ENCODE peak calls at places on chromosomes 5 and 9, in seven cellular contexts. One of them, this sample, is unnamed.

GRCh38 chr5:179260324-179261070 is 84.8 kb downstream of the ADAMTS2 start:
- DNase-seq in cardiac muscle cell: no peak
- DNase-seq in thyroid gland: no peak
- DNase-seq in AG20443: no peak
- DNase-seq in activated CD8-positive, alpha-beta T cell treated with anti-CD3 and anti-CD28 coated beads for 36 hours: no peak
- DNase-seq in stimulated activated CD4-positive, alpha-beta T cell treated with anti-CD3 and anti-CD28 coated beads, Interleukin-2, amount 100 ng/mL, for 48 hours: no peak
- DNase-seq in activated CD8-positive, alpha-beta memory T cell treated with anti-CD3 and anti-CD28 coated beads for 24 hours: peak; percentile 26
- DNase-seq in this sample: no peak

GRCh38 chr9:124356745-124357390 is 58.4 kb downstream of the PSMB7 start:
- DNase-seq in cardiac muscle cell: no peak
- DNase-seq in thyroid gland: no peak
- DNase-seq in AG20443: no peak
- DNase-seq in activated CD8-positive, alpha-beta T cell treated with anti-CD3 and anti-CD28 coated beads for 36 hours: no peak
- DNase-seq in stimulated activated CD4-positive, alpha-beta T cell treated with anti-CD3 and anti-CD28 coated beads, Interleukin-2, amount 100 ng/mL, for 48 hours: no peak
- DNase-seq in activated CD8-positive, alpha-beta memory T cell treated with anti-CD3 and anti-CD28 coated beads for 24 hours: no peak
- DNase-seq in this sample: no peak

GRCh38 chr9:95018099-95018927 is 291.8 kb downstream of the AOPEP start:
- DNase-seq in cardiac muscle cell: peak; percentile 55
- DNase-seq in thyroid gland: peak; percentile 62
- DNase-seq in AG20443: peak; percentile 79
- DNase-seq in activated CD8-positive, alpha-beta T cell treated with anti-CD3 and anti-CD28 coated beads for 36 hours: peak; percentile 57
- DNase-seq in stimulated activated CD4-positive, alpha-beta T cell treated with anti-CD3 and anti-CD28 coated beads, Interleukin-2, amount 100 ng/mL, for 48 hours: no peak
- DNase-seq in activated CD8-positive, alpha-beta memory T cell treated with anti-CD3 and anti-CD28 coated beads for 24 hours: no peak
- DNase-seq in this sample: no peak

GRCh38 chr5:37554403-37554739 is 175.3 kb downstream of the WDR70 start:
- DNase-seq in cardiac muscle cell: no peak
- DNase-seq in thyroid gland: no peak
- DNase-seq in AG20443: no peak
- DNase-seq in activated CD8-positive, alpha-beta T cell treated with anti-CD3 and anti-CD28 coated beads for 36 hours: no peak
- DNase-seq in stimulated activated CD4-positive, alpha-beta T cell treated with anti-CD3 and anti-CD28 coated beads, Interleukin-2, amount 100 ng/mL, for 48 hours: no peak
- DNase-seq in activated CD8-positive, alpha-beta memory T cell treated with anti-CD3 and anti-CD28 coated beads for 24 hours: no peak
- DNase-seq in this sample: no peak

GRCh38 chr5:141816598-141817399 is 61.4 kb downstream of the PCDH1 start:
- DNase-seq in cardiac muscle cell: no peak
- DNase-seq in thyroid gland: no peak
- DNase-seq in AG20443: no peak
- DNase-seq in activated CD8-positive, alpha-beta T cell treated with anti-CD3 and anti-CD28 coated beads for 36 hours: no peak
- DNase-seq in stimulated activated CD4-positive, alpha-beta T cell treated with anti-CD3 and anti-CD28 coated beads, Interleukin-2, amount 100 ng/mL, for 48 hours: no peak
- DNase-seq in activated CD8-positive, alpha-beta memory T cell treated with anti-CD3 and anti-CD28 coated beads for 24 hours: no peak
- DNase-seq in this sample: no peak

GRCh38 chr5:159878988-159879471 is 37.3 kb upstream of the ADRA1B start:
- DNase-seq in cardiac muscle cell: peak; percentile 79
- DNase-seq in thyroid gland: peak; percentile 68
- DNase-seq in AG20443: peak; percentile 93
- DNase-seq in activated CD8-positive, alpha-beta T cell treated with anti-CD3 and anti-CD28 coated beads for 36 hours: no peak
- DNase-seq in stimulated activated CD4-positive, alpha-beta T cell treated with anti-CD3 and anti-CD28 coated beads, Interleukin-2, amount 100 ng/mL, for 48 hours: no peak
- DNase-seq in activated CD8-positive, alpha-beta memory T cell treated with anti-CD3 and anti-CD28 coated beads for 24 hours: no peak
- DNase-seq in this sample: peak; percentile 18

GRCh38 chr9:116978155-116978554 is 291.1 kb downstream of the TRIM32 start:
- DNase-seq in cardiac muscle cell: no peak
- DNase-seq in thyroid gland: no peak
- DNase-seq in AG20443: no peak
- DNase-seq in activated CD8-positive, alpha-beta T cell treated with anti-CD3 and anti-CD28 coated beads for 36 hours: no peak
- DNase-seq in stimulated activated CD4-positive, alpha-beta T cell treated with anti-CD3 and anti-CD28 coated beads, Interleukin-2, amount 100 ng/mL, for 48 hours: no peak
- DNase-seq in activated CD8-positive, alpha-beta memory T cell treated with anti-CD3 and anti-CD28 coated beads for 24 hours: no peak
- DNase-seq in this sample: no peak

GRCh38 chr5:180090098-180090768 is 18.7 kb upstream of the RNF130 start:
- DNase-seq in cardiac muscle cell: peak; percentile 91
- DNase-seq in thyroid gland: peak; percentile 70
- DNase-seq in AG20443: peak; percentile 91
- DNase-seq in activated CD8-positive, alpha-beta T cell treated with anti-CD3 and anti-CD28 coated beads for 36 hours: peak; percentile 86
- DNase-seq in stimulated activated CD4-positive, alpha-beta T cell treated with anti-CD3 and anti-CD28 coated beads, Interleukin-2, amount 100 ng/mL, for 48 hours: peak; percentile 85
- DNase-seq in activated CD8-positive, alpha-beta memory T cell treated with anti-CD3 and anti-CD28 coated beads for 24 hours: peak; percentile 92
- DNase-seq in this sample: peak; percentile 79

GRCh38 chr9:95696701-95697100 is 178.8 kb upstream of the ERCC6L2 start:
- DNase-seq in cardiac muscle cell: no peak
- DNase-seq in thyroid gland: no peak
- DNase-seq in AG20443: no peak
- DNase-seq in activated CD8-positive, alpha-beta T cell treated with anti-CD3 and anti-CD28 coated beads for 36 hours: no peak
- DNase-seq in stimulated activated CD4-positive, alpha-beta T cell treated with anti-CD3 and anti-CD28 coated beads, Interleukin-2, amount 100 ng/mL, for 48 hours: no peak
- DNase-seq in activated CD8-positive, alpha-beta memory T cell treated with anti-CD3 and anti-CD28 coated beads for 24 hours: no peak
- DNase-seq in this sample: no peak

GRCh38 chr9:87706066-87706739 is 19.7 kb upstream of the CTSL start:
- DNase-seq in cardiac muscle cell: no peak
- DNase-seq in thyroid gland: no peak
- DNase-seq in AG20443: no peak
- DNase-seq in activated CD8-positive, alpha-beta T cell treated with anti-CD3 and anti-CD28 coated beads for 36 hours: no peak
- DNase-seq in stimulated activated CD4-positive, alpha-beta T cell treated with anti-CD3 and anti-CD28 coated beads, Interleukin-2, amount 100 ng/mL, for 48 hours: no peak
- DNase-seq in activated CD8-positive, alpha-beta memory T cell treated with anti-CD3 and anti-CD28 coated beads for 24 hours: no peak
- DNase-seq in this sample: no peak

GRCh38 chr5:72511371-72512178 is 4.4 kb upstream of the ZNF366 start:
- DNase-seq in cardiac muscle cell: no peak
- DNase-seq in thyroid gland: no peak
- DNase-seq in AG20443: no peak
- DNase-seq in activated CD8-positive, alpha-beta T cell treated with anti-CD3 and anti-CD28 coated beads for 36 hours: no peak
- DNase-seq in stimulated activated CD4-positive, alpha-beta T cell treated with anti-CD3 and anti-CD28 coated beads, Interleukin-2, amount 100 ng/mL, for 48 hours: no peak
- DNase-seq in activated CD8-positive, alpha-beta memory T cell treated with anti-CD3 and anti-CD28 coated beads for 24 hours: no peak
- DNase-seq in this sample: peak; percentile 18

GRCh38 chr5:124732891-124733670 is 13.4 kb downstream of the ZNF608 start:
- DNase-seq in cardiac muscle cell: no peak
- DNase-seq in thyroid gland: no peak
- DNase-seq in AG20443: no peak
- DNase-seq in activated CD8-positive, alpha-beta T cell treated with anti-CD3 and anti-CD28 coated beads for 36 hours: no peak
- DNase-seq in stimulated activated CD4-positive, alpha-beta T cell treated with anti-CD3 and anti-CD28 coated beads, Interleukin-2, amount 100 ng/mL, for 48 hours: no peak
- DNase-seq in activated CD8-positive, alpha-beta memory T cell treated with anti-CD3 and anti-CD28 coated beads for 24 hours: no peak
- DNase-seq in this sample: no peak

GRCh38 chr5:119470851-119471451 is 18.7 kb downstream of the HSD17B4 start:
- DNase-seq in cardiac muscle cell: peak; percentile 24
- DNase-seq in thyroid gland: no peak
- DNase-seq in AG20443: peak; percentile 21
- DNase-seq in activated CD8-positive, alpha-beta T cell treated with anti-CD3 and anti-CD28 coated beads for 36 hours: peak; percentile 26
- DNase-seq in stimulated activated CD4-positive, alpha-beta T cell treated with anti-CD3 and anti-CD28 coated beads, Interleukin-2, amount 100 ng/mL, for 48 hours: no peak
- DNase-seq in activated CD8-positive, alpha-beta memory T cell treated with anti-CD3 and anti-CD28 coated beads for 24 hours: no peak
- DNase-seq in this sample: peak; percentile 59

GRCh38 chr5:133147411-133147810 is 95.6 kb downstream of the HSPA4 start:
- DNase-seq in cardiac muscle cell: no peak
- DNase-seq in thyroid gland: no peak
- DNase-seq in AG20443: no peak
- DNase-seq in activated CD8-positive, alpha-beta T cell treated with anti-CD3 and anti-CD28 coated beads for 36 hours: peak; percentile 32
- DNase-seq in stimulated activated CD4-positive, alpha-beta T cell treated with anti-CD3 and anti-CD28 coated beads, Interleukin-2, amount 100 ng/mL, for 48 hours: no peak
- DNase-seq in activated CD8-positive, alpha-beta memory T cell treated with anti-CD3 and anti-CD28 coated beads for 24 hours: peak; percentile 60
- DNase-seq in this sample: no peak

GRCh38 chr5:42614509-42614908 is 142.1 kb upstream of the CCDC152 start:
- DNase-seq in cardiac muscle cell: no peak
- DNase-seq in thyroid gland: no peak
- DNase-seq in AG20443: no peak
- DNase-seq in activated CD8-positive, alpha-beta T cell treated with anti-CD3 and anti-CD28 coated beads for 36 hours: no peak
- DNase-seq in stimulated activated CD4-positive, alpha-beta T cell treated with anti-CD3 and anti-CD28 coated beads, Interleukin-2, amount 100 ng/mL, for 48 hours: no peak
- DNase-seq in activated CD8-positive, alpha-beta memory T cell treated with anti-CD3 and anti-CD28 coated beads for 24 hours: no peak
- DNase-seq in this sample: no peak

GRCh38 chr9:130193119-130193518 is 20.9 kb downstream of the NCS1 start:
- DNase-seq in cardiac muscle cell: no peak
- DNase-seq in thyroid gland: no peak
- DNase-seq in AG20443: no peak
- DNase-seq in activated CD8-positive, alpha-beta T cell treated with anti-CD3 and anti-CD28 coated beads for 36 hours: no peak
- DNase-seq in stimulated activated CD4-positive, alpha-beta T cell treated with anti-CD3 and anti-CD28 coated beads, Interleukin-2, amount 100 ng/mL, for 48 hours: no peak
- DNase-seq in activated CD8-positive, alpha-beta memory T cell treated with anti-CD3 and anti-CD28 coated beads for 24 hours: no peak
- DNase-seq in this sample: no peak

GRCh38 chr5:172005708-172006377 is 595 bp downstream of the FBXW11 start:
- DNase-seq in cardiac muscle cell: peak; percentile 59
- DNase-seq in thyroid gland: peak; percentile 33
- DNase-seq in AG20443: peak; percentile 22
- DNase-seq in activated CD8-positive, alpha-beta T cell treated with anti-CD3 and anti-CD28 coated beads for 36 hours: peak; percentile 46
- DNase-seq in stimulated activated CD4-positive, alpha-beta T cell treated with anti-CD3 and anti-CD28 coated beads, Interleukin-2, amount 100 ng/mL, for 48 hours: no peak
- DNase-seq in activated CD8-positive, alpha-beta memory T cell treated with anti-CD3 and anti-CD28 coated beads for 24 hours: peak; percentile 73
- DNase-seq in this sample: peak; percentile 40

GRCh38 chr5:168889039-168889438 is 309.9 kb upstream of the PANK3 start:
- DNase-seq in cardiac muscle cell: no peak
- DNase-seq in thyroid gland: no peak
- DNase-seq in AG20443: no peak
- DNase-seq in activated CD8-positive, alpha-beta T cell treated with anti-CD3 and anti-CD28 coated beads for 36 hours: no peak
- DNase-seq in stimulated activated CD4-positive, alpha-beta T cell treated with anti-CD3 and anti-CD28 coated beads, Interleukin-2, amount 100 ng/mL, for 48 hours: no peak
- DNase-seq in activated CD8-positive, alpha-beta memory T cell treated with anti-CD3 and anti-CD28 coated beads for 24 hours: no peak
- DNase-seq in this sample: no peak

GRCh38 chr9:127549771-127550170 is 62.3 kb upstream of the STXBP1 start:
- DNase-seq in cardiac muscle cell: no peak
- DNase-seq in thyroid gland: no peak
- DNase-seq in AG20443: no peak
- DNase-seq in activated CD8-positive, alpha-beta T cell treated with anti-CD3 and anti-CD28 coated beads for 36 hours: no peak
- DNase-seq in stimulated activated CD4-positive, alpha-beta T cell treated with anti-CD3 and anti-CD28 coated beads, Interleukin-2, amount 100 ng/mL, for 48 hours: no peak
- DNase-seq in activated CD8-positive, alpha-beta memory T cell treated with anti-CD3 and anti-CD28 coated beads for 24 hours: no peak
- DNase-seq in this sample: no peak

GRCh38 chr5:72427016-72427415 is 80.2 kb downstream of the ZNF366 start:
- DNase-seq in cardiac muscle cell: no peak
- DNase-seq in thyroid gland: no peak
- DNase-seq in AG20443: no peak
- DNase-seq in activated CD8-positive, alpha-beta T cell treated with anti-CD3 and anti-CD28 coated beads for 36 hours: no peak
- DNase-seq in stimulated activated CD4-positive, alpha-beta T cell treated with anti-CD3 and anti-CD28 coated beads, Interleukin-2, amount 100 ng/mL, for 48 hours: no peak
- DNase-seq in activated CD8-positive, alpha-beta memory T cell treated with anti-CD3 and anti-CD28 coated beads for 24 hours: no peak
- DNase-seq in this sample: no peak

GRCh38 chr5:143077453-143078103 is 307.4 kb downstream of the ARHGAP26 start:
- DNase-seq in cardiac muscle cell: no peak
- DNase-seq in thyroid gland: no peak
- DNase-seq in AG20443: no peak
- DNase-seq in activated CD8-positive, alpha-beta T cell treated with anti-CD3 and anti-CD28 coated beads for 36 hours: no peak
- DNase-seq in stimulated activated CD4-positive, alpha-beta T cell treated with anti-CD3 and anti-CD28 coated beads, Interleukin-2, amount 100 ng/mL, for 48 hours: no peak
- DNase-seq in activated CD8-positive, alpha-beta memory T cell treated with anti-CD3 and anti-CD28 coated beads for 24 hours: no peak
- DNase-seq in this sample: no peak

GRCh38 chr5:160799160-160799559 is 52.9 kb downstream of the ATP10B start:
- DNase-seq in cardiac muscle cell: no peak
- DNase-seq in thyroid gland: peak; percentile 29
- DNase-seq in AG20443: no peak
- DNase-seq in activated CD8-positive, alpha-beta T cell treated with anti-CD3 and anti-CD28 coated beads for 36 hours: no peak
- DNase-seq in stimulated activated CD4-positive, alpha-beta T cell treated with anti-CD3 and anti-CD28 coated beads, Interleukin-2, amount 100 ng/mL, for 48 hours: no peak
- DNase-seq in activated CD8-positive, alpha-beta memory T cell treated with anti-CD3 and anti-CD28 coated beads for 24 hours: no peak
- DNase-seq in this sample: peak; percentile 89

GRCh38 chr9:69371001-69371400 is 46.0 kb downstream of the ENTREP1 start:
- DNase-seq in cardiac muscle cell: no peak
- DNase-seq in thyroid gland: no peak
- DNase-seq in AG20443: no peak
- DNase-seq in activated CD8-positive, alpha-beta T cell treated with anti-CD3 and anti-CD28 coated beads for 36 hours: no peak
- DNase-seq in stimulated activated CD4-positive, alpha-beta T cell treated with anti-CD3 and anti-CD28 coated beads, Interleukin-2, amount 100 ng/mL, for 48 hours: no peak
- DNase-seq in activated CD8-positive, alpha-beta memory T cell treated with anti-CD3 and anti-CD28 coated beads for 24 hours: no peak
- DNase-seq in this sample: no peak

GRCh38 chr5:175700991-175701390 is 43.1 kb downstream of the HRH2 start:
- DNase-seq in cardiac muscle cell: no peak
- DNase-seq in thyroid gland: no peak
- DNase-seq in AG20443: no peak
- DNase-seq in activated CD8-positive, alpha-beta T cell treated with anti-CD3 and anti-CD28 coated beads for 36 hours: no peak
- DNase-seq in stimulated activated CD4-positive, alpha-beta T cell treated with anti-CD3 and anti-CD28 coated beads, Interleukin-2, amount 100 ng/mL, for 48 hours: no peak
- DNase-seq in activated CD8-positive, alpha-beta memory T cell treated with anti-CD3 and anti-CD28 coated beads for 24 hours: no peak
- DNase-seq in this sample: peak; percentile 16

GRCh38 chr5:37757980-37758582 is 81.8 kb downstream of the GDNF start:
- DNase-seq in cardiac muscle cell: no peak
- DNase-seq in thyroid gland: no peak
- DNase-seq in AG20443: no peak
- DNase-seq in activated CD8-positive, alpha-beta T cell treated with anti-CD3 and anti-CD28 coated beads for 36 hours: no peak
- DNase-seq in stimulated activated CD4-positive, alpha-beta T cell treated with anti-CD3 and anti-CD28 coated beads, Interleukin-2, amount 100 ng/mL, for 48 hours: no peak
- DNase-seq in activated CD8-positive, alpha-beta memory T cell treated with anti-CD3 and anti-CD28 coated beads for 24 hours: no peak
- DNase-seq in this sample: no peak

GRCh38 chr5:36198281-36198680 is 43.4 kb downstream of the NADK2 start:
- DNase-seq in cardiac muscle cell: no peak
- DNase-seq in thyroid gland: no peak
- DNase-seq in AG20443: no peak
- DNase-seq in activated CD8-positive, alpha-beta T cell treated with anti-CD3 and anti-CD28 coated beads for 36 hours: no peak
- DNase-seq in stimulated activated CD4-positive, alpha-beta T cell treated with anti-CD3 and anti-CD28 coated beads, Interleukin-2, amount 100 ng/mL, for 48 hours: no peak
- DNase-seq in activated CD8-positive, alpha-beta memory T cell treated with anti-CD3 and anti-CD28 coated beads for 24 hours: no peak
- DNase-seq in this sample: no peak

GRCh38 chr5:141382469-141383294 is at the start of gene PCDHGA7:
- DNase-seq in cardiac muscle cell: no peak
- DNase-seq in thyroid gland: peak; percentile 22
- DNase-seq in AG20443: peak; percentile 46
- DNase-seq in activated CD8-positive, alpha-beta T cell treated with anti-CD3 and anti-CD28 coated beads for 36 hours: no peak
- DNase-seq in stimulated activated CD4-positive, alpha-beta T cell treated with anti-CD3 and anti-CD28 coated beads, Interleukin-2, amount 100 ng/mL, for 48 hours: no peak
- DNase-seq in activated CD8-positive, alpha-beta memory T cell treated with anti-CD3 and anti-CD28 coated beads for 24 hours: no peak
- DNase-seq in this sample: peak; percentile 28

GRCh38 chr9:31608413-31608812 is 776.0 kb upstream of the ACO1 start:
- DNase-seq in cardiac muscle cell: no peak
- DNase-seq in thyroid gland: no peak
- DNase-seq in AG20443: no peak
- DNase-seq in activated CD8-positive, alpha-beta T cell treated with anti-CD3 and anti-CD28 coated beads for 36 hours: no peak
- DNase-seq in stimulated activated CD4-positive, alpha-beta T cell treated with anti-CD3 and anti-CD28 coated beads, Interleukin-2, amount 100 ng/mL, for 48 hours: no peak
- DNase-seq in activated CD8-positive, alpha-beta memory T cell treated with anti-CD3 and anti-CD28 coated beads for 24 hours: no peak
- DNase-seq in this sample: no peak

GRCh38 chr9:83280790-83281189 is 217.8 kb upstream of the RASEF start:
- DNase-seq in cardiac muscle cell: no peak
- DNase-seq in thyroid gland: no peak
- DNase-seq in AG20443: no peak
- DNase-seq in activated CD8-positive, alpha-beta T cell treated with anti-CD3 and anti-CD28 coated beads for 36 hours: no peak
- DNase-seq in stimulated activated CD4-positive, alpha-beta T cell treated with anti-CD3 and anti-CD28 coated beads, Interleukin-2, amount 100 ng/mL, for 48 hours: no peak
- DNase-seq in activated CD8-positive, alpha-beta memory T cell treated with anti-CD3 and anti-CD28 coated beads for 24 hours: no peak
- DNase-seq in this sample: no peak

GRCh38 chr5:24385617-24386016 is 259.2 kb downstream of the CDH10 start:
- DNase-seq in cardiac muscle cell: no peak
- DNase-seq in thyroid gland: no peak
- DNase-seq in AG20443: no peak
- DNase-seq in activated CD8-positive, alpha-beta T cell treated with anti-CD3 and anti-CD28 coated beads for 36 hours: no peak
- DNase-seq in stimulated activated CD4-positive, alpha-beta T cell treated with anti-CD3 and anti-CD28 coated beads, Interleukin-2, amount 100 ng/mL, for 48 hours: no peak
- DNase-seq in activated CD8-positive, alpha-beta memory T cell treated with anti-CD3 and anti-CD28 coated beads for 24 hours: no peak
- DNase-seq in this sample: no peak

GRCh38 chr9:122991370-122991830 is 42.1 kb upstream of the GPR21 start:
- DNase-seq in cardiac muscle cell: peak; percentile 8
- DNase-seq in thyroid gland: peak; percentile 23
- DNase-seq in AG20443: peak; percentile 81
- DNase-seq in activated CD8-positive, alpha-beta T cell treated with anti-CD3 and anti-CD28 coated beads for 36 hours: peak; percentile 63
- DNase-seq in stimulated activated CD4-positive, alpha-beta T cell treated with anti-CD3 and anti-CD28 coated beads, Interleukin-2, amount 100 ng/mL, for 48 hours: peak; percentile 5
- DNase-seq in activated CD8-positive, alpha-beta memory T cell treated with anti-CD3 and anti-CD28 coated beads for 24 hours: no peak
- DNase-seq in this sample: peak; percentile 50

GRCh38 chr5:34674226-34674625 is 18.1 kb downstream of the RAI14 start:
- DNase-seq in cardiac muscle cell: no peak
- DNase-seq in thyroid gland: no peak
- DNase-seq in AG20443: peak; percentile 73
- DNase-seq in activated CD8-positive, alpha-beta T cell treated with anti-CD3 and anti-CD28 coated beads for 36 hours: no peak
- DNase-seq in stimulated activated CD4-positive, alpha-beta T cell treated with anti-CD3 and anti-CD28 coated beads, Interleukin-2, amount 100 ng/mL, for 48 hours: no peak
- DNase-seq in activated CD8-positive, alpha-beta memory T cell treated with anti-CD3 and anti-CD28 coated beads for 24 hours: no peak
- DNase-seq in this sample: no peak

GRCh38 chr9:136488247-136489214 is 5.7 kb upstream of the SEC16A start:
- DNase-seq in cardiac muscle cell: peak; percentile 74
- DNase-seq in thyroid gland: peak; percentile 79
- DNase-seq in AG20443: peak; percentile 74
- DNase-seq in activated CD8-positive, alpha-beta T cell treated with anti-CD3 and anti-CD28 coated beads for 36 hours: peak; percentile 80
- DNase-seq in stimulated activated CD4-positive, alpha-beta T cell treated with anti-CD3 and anti-CD28 coated beads, Interleukin-2, amount 100 ng/mL, for 48 hours: peak; percentile 82
- DNase-seq in activated CD8-positive, alpha-beta memory T cell treated with anti-CD3 and anti-CD28 coated beads for 24 hours: peak; percentile 91
- DNase-seq in this sample: peak; percentile 46

GRCh38 chr5:58156354-58156753 is 303.5 kb downstream of the PLK2 start:
- DNase-seq in cardiac muscle cell: no peak
- DNase-seq in thyroid gland: no peak
- DNase-seq in AG20443: peak; percentile 61
- DNase-seq in activated CD8-positive, alpha-beta T cell treated with anti-CD3 and anti-CD28 coated beads for 36 hours: no peak
- DNase-seq in stimulated activated CD4-positive, alpha-beta T cell treated with anti-CD3 and anti-CD28 coated beads, Interleukin-2, amount 100 ng/mL, for 48 hours: no peak
- DNase-seq in activated CD8-positive, alpha-beta memory T cell treated with anti-CD3 and anti-CD28 coated beads for 24 hours: no peak
- DNase-seq in this sample: no peak

GRCh38 chr5:103458497-103459040 is 104.0 kb downstream of the NUDT12 start:
- DNase-seq in cardiac muscle cell: no peak
- DNase-seq in thyroid gland: no peak
- DNase-seq in AG20443: no peak
- DNase-seq in activated CD8-positive, alpha-beta T cell treated with anti-CD3 and anti-CD28 coated beads for 36 hours: no peak
- DNase-seq in stimulated activated CD4-positive, alpha-beta T cell treated with anti-CD3 and anti-CD28 coated beads, Interleukin-2, amount 100 ng/mL, for 48 hours: no peak
- DNase-seq in activated CD8-positive, alpha-beta memory T cell treated with anti-CD3 and anti-CD28 coated beads for 24 hours: no peak
- DNase-seq in this sample: no peak

GRCh38 chr5:31921852-31922305 is 252.2 kb downstream of the GOLPH3 start:
- DNase-seq in cardiac muscle cell: no peak
- DNase-seq in thyroid gland: peak; percentile 17
- DNase-seq in AG20443: no peak
- DNase-seq in activated CD8-positive, alpha-beta T cell treated with anti-CD3 and anti-CD28 coated beads for 36 hours: no peak
- DNase-seq in stimulated activated CD4-positive, alpha-beta T cell treated with anti-CD3 and anti-CD28 coated beads, Interleukin-2, amount 100 ng/mL, for 48 hours: no peak
- DNase-seq in activated CD8-positive, alpha-beta memory T cell treated with anti-CD3 and anti-CD28 coated beads for 24 hours: no peak
- DNase-seq in this sample: no peak